ENCODE peak calls at places on chromosomes 2 and 18, in nine cellular contexts. T, Z, W, L, S, P, X, E and K are unnamed samples.

GRCh38 chr18:50870138-50870845 is 8.6 kb upstream of the ME2 start:
- DNase-seq in P (no peak), T (no peak), L (no peak), Z (no peak), W (no peak), S (no peak), X (peak; percentile 46), E (peak; percentile 44), K (no peak)

GRCh38 chr2:94923196-94923595 is 52.0 kb downstream of the TEKT4 start:
- DNase-seq in S (no peak), W (no peak), Z (no peak), L (no peak), T (no peak), X (no peak), P (no peak), E (no peak), K (no peak)

GRCh38 chr2:43193652-43193995 is 32.8 kb downstream of the ZFP36L2 start:
- DNase-seq in L (no peak), P (no peak), S (no peak), E (no peak), Z (no peak), W (no peak), X (no peak), T (no peak), K (no peak)

GRCh38 chr2:109304731-109305470 is 175.9 kb downstream of the SH3RF3 start:
- DNase-seq in P (no peak), S (no peak), T (no peak), E (no peak), W (no peak), X (no peak), Z (no peak), L (no peak), K (no peak)

GRCh38 chr2:186484062-186484735 is 1.9 kb upstream of the ZC3H15 start:
- DNase-seq in X (no peak), P (no peak), W (no peak), E (no peak), T (no peak), S (no peak), Z (peak; percentile 22), L (no peak), K (no peak)

GRCh38 chr2:161204846-161205245 is 44.6 kb downstream of the TANK start:
- DNase-seq in E (no peak), T (no peak), W (no peak), Z (no peak), S (no peak), P (no peak), X (no peak), L (no peak), K (no peak)

GRCh38 chr2:235854276-235854675 is 313.9 kb downstream of the GBX2 start:
- DNase-seq in E (no peak), T (no peak), X (no peak), W (no peak), P (no peak), Z (no peak), L (no peak), S (no peak), K (no peak)

GRCh38 chr18:12647773-12648172 is 10.1 kb downstream of the SPIRE1 start:
- DNase-seq in P (no peak), W (no peak), T (no peak), S (no peak), L (peak; percentile 43), E (no peak), Z (no peak), X (no peak), K (no peak)

GRCh38 chr2:24886640-24887324 is 33.3 kb downstream of the ADCY3 start:
- DNase-seq in X (no peak), L (no peak), W (no peak), S (no peak), T (no peak), E (no peak), P (no peak), Z (no peak), K (no peak)

GRCh38 chr2:97662386-97662894 is 1.4 kb downstream of the ACTR1B start:
- DNase-seq in W (no peak), T (no peak), S (no peak), P (no peak), E (no peak), X (no peak), Z (no peak), L (no peak), K (peak; percentile 66)

GRCh38 chr18:58962331-58962730 is 97.7 kb downstream of the ZNF532 start:
- DNase-seq in S (no peak), E (no peak), L (no peak), X (no peak), T (no peak), Z (no peak), P (no peak), W (no peak), K (no peak)

GRCh38 chr18:58965930-58966662 is 101.4 kb downstream of the ZNF532 start:
- DNase-seq in E (no peak), P (no peak), X (no peak), S (no peak), L (no peak), W (no peak), T (no peak), Z (no peak), K (no peak)

GRCh38 chr18:58967643-58968291 is 103.1 kb downstream of the ZNF532 start:
- DNase-seq in L (no peak), X (peak; percentile 44), E (no peak), W (no peak), P (no peak), Z (no peak), S (no peak), T (no peak), K (no peak)

GRCh38 chr18:58966704-58967103 is 102.0 kb downstream of the ZNF532 start:
- DNase-seq in X (no peak), T (no peak), L (no peak), S (no peak), W (no peak), P (no peak), Z (no peak), E (no peak), K (no peak)

GRCh38 chr18:58965291-58965929 is 100.7 kb downstream of the ZNF532 start:
- DNase-seq in X (no peak), P (no peak), T (no peak), E (no peak), S (no peak), W (no peak), Z (no peak), L (no peak), K (no peak)
- H3K4me1 ChIP-seq in X (no peaks in the 10 kb centered on the region), P (peaks cover 27% of the 10 kb centered on the region), T (peaks cover 17% of the 10 kb centered on the region), E (no peaks in the 10 kb centered on the region), S (peaks cover 6% of the 10 kb centered on the region), W (peaks cover 42% of the 10 kb centered on the region), Z (peaks cover 4% of the 10 kb centered on the region), L (peaks cover 6% of the 10 kb centered on the region), K (peaks cover 10% of the 10 kb centered on the region)

GRCh38 chr2:18740428-18740827 is 151.1 kb upstream of the NT5C1B start:
- DNase-seq in Z (no peak), T (peak; percentile 70), X (peak; percentile 91), P (no peak), W (no peak), L (no peak), E (no peak), S (no peak), K (peak; percentile 45)
- TF ChIP-seq CTCF in Z (no peak), T (no peak), X (no peak), P (no peak), W (no peak), L (no peak), E (no peak), S (no peak), K (no peak)

GRCh38 chr2:64643838-64644219 is 9.9 kb downstream of the SERTAD2 start:
- DNase-seq in Z (no peak), T (no peak), X (no peak), P (no peak), S (no peak), L (no peak), W (no peak), E (no peak), K (no peak)
- H3K4me1 ChIP-seq in Z (peaks cover 5% of the 10 kb centered on the region), T (peaks cover 14% of the 10 kb centered on the region), X (peaks cover 14% of the 10 kb centered on the region), P (peaks cover 62% of the 10 kb centered on the region), S (peaks cover 20% of the 10 kb centered on the region), L (peaks cover 11% of the 10 kb centered on the region), W (peaks cover 88% of the 10 kb centered on the region), E (peaks cover 15% of the 10 kb centered on the region), K (peaks cover 7% of the 10 kb centered on the region)

DNA sequence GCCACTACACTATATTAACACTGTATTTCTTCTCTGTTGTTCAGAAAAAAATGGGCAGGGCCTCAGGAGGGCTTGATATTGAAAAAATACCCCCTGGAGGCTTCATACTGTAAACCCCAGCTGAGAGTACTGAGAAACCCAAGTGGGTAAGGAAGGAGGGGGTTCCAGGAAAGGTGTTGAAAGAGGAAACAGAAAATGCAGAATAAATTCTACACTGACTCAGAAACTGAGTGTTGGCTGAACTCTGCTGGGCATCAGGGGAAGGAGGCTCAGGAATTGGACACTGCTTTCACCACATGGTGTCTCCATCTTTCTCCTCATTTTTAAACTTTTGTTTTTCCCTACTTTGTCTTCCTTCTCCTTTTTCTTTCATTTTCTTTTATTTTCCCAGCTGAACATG is 253.7 kb downstream of the DYM start:
- DNase-seq in T (no peak), S (no peak), X (peak; percentile 12), L (no peak), E (no peak), W (no peak), P (peak; percentile 8), Z (no peak), K (no peak)
- TF ChIP-seq CTCF in T (no peak), S (no peak), X (no peak), L (no peak), E (no peak), W (no peak), P (peak; percentile 30), Z (no peak), K (no peak)

DNA sequence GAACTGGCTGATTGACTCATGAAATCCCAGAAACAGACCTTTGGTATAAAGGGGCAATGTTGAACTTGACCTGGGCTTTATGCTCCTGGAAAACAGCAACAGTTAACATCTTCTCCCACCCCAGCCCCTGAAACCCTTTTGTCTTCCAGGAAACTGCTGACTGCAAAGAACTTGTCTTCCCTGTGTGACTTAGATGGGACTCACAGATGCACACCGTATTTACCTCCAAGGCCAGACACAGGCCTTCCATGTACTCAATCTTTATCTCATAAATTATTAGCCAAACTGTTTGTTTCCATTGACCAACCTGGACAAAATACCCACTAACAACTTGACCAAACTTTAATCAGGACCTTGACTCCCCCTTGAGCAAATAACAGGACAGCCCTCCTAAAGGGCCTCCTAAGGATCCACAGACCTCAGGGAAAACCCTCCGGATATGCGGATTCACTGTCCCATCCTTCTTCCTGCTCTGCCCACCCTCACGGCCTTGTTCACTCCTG is 36.3 kb downstream of the PIEZO2 start:
- DNase-seq in W (no peak), S (no peak), X (no peak), E (no peak), P (no peak), T (no peak), Z (no peak), L (no peak), K (no peak)
- H3K4me1 ChIP-seq in W (no peaks in the 10 kb centered on the region), S (no peaks in the 10 kb centered on the region), X (no peaks in the 10 kb centered on the region), E (no peaks in the 10 kb centered on the region), P (no peaks in the 10 kb centered on the region), T (no peaks in the 10 kb centered on the region), Z (no peaks in the 10 kb centered on the region), L (no peaks in the 10 kb centered on the region), K (no peaks in the 10 kb centered on the region)

DNA sequence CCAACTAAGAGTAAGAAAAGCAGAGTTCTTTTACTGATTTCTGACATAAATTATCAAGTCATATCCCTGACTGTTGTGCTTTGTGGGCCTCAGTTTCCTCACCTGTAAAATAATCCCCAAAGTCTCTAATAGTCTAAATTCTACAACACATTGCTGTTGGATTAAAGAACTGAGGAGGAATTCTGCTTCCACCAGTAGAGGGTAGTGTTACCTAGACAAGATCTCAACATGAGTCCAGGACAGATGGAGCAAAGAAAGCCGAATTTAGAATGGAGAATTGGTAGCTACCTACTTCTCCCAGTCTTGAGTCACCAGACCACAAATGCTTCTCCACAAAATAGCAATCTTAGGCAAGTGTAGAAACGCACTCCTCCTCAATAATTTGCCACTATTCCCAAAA is 462.5 kb upstream of the FSHR start:
- DNase-seq in E (no peak), P (peak; percentile 32), L (no peak), S (no peak), Z (no peak), W (peak; percentile 5), T (no peak), X (no peak), K (no peak)
- TF ChIP-seq CTCF in E (peak; percentile 51), P (peak; percentile 36), L (peak; percentile 76), S (peak; percentile 35), Z (no peak), W (peak; percentile 33), T (no peak), X (no peak), K (no peak)